ENCODE peak calls at places on chromosomes 2 and 18, in seven cellular contexts. T is HEK293T, H is stomach, E is ELR, B is body of pancreas, P is thoracic aorta, S is left ventricle myocardium superior. J is an unnamed sample.

GRCh38 chr2:240632291-240632670 is 7.0 kb downstream of the GPR35 start:
- DNase-seq in H (peak), B (no peak), P (no peak), E (no peak), S (no peak), T (no peak), J (no peak)

GRCh38 chr2:10414591-10414990 is 33.5 kb downstream of the ODC1 start:
- DNase-seq in E (no peak), T (no peak), S (peak), P (no peak), B (peak), H (no peak), J (no peak)

GRCh38 chr18:59846814-59847490 is 52.8 kb upstream of the PMAIP1 start:
- DNase-seq in B (no peak), H (peak), S (no peak), E (peak), P (no peak), T (no peak), J (peak)

GRCh38 chr2:239275037-239275685 is 125.7 kb downstream of the HDAC4 start:
- DNase-seq in E (peak), P (peak), S (peak), T (no peak), B (peak), H (peak), J (peak)

GRCh38 chr2:167292430-167293171 is 404.3 kb downstream of the XIRP2 start:
- DNase-seq in P (peak), B (peak), T (peak), S (peak), E (peak), H (peak), J (peak)

GRCh38 chr2:12765203-12765602 is 48.5 kb downstream of the TRIB2 start:
- DNase-seq in B (no peak), H (no peak), E (peak), T (no peak), P (no peak), S (no peak), J (no peak)

GRCh38 chr2:9692392-9693137 is 61.8 kb upstream of the YWHAQ start:
- DNase-seq in P (no peak), H (no peak), E (no peak), S (peak), B (no peak), T (no peak), J (no peak)

GRCh38 chr2:222709191-222709891 is 37.9 kb downstream of the MOGAT1 start:
- DNase-seq in E (peak), S (peak), T (peak), H (peak), P (peak), B (peak), J (no peak)

GRCh38 chr2:16148632-16149348 is 208.4 kb downstream of the MYCN start:
- DNase-seq in T (no peak), P (no peak), B (no peak), E (no peak), H (no peak), S (no peak), J (no peak)

GRCh38 chr2:8999047-8999446 is 4.4 kb downstream of the MBOAT2 start:
- DNase-seq in T (no peak), S (no peak), H (no peak), B (no peak), P (no peak), E (no peak), J (no peak)

GRCh38 chr2:53403836-53404413 is 363.7 kb upstream of the CHAC2 start:
- DNase-seq in T (no peak), H (no peak), S (no peak), E (peak), B (no peak), P (no peak), J (no peak)

GRCh38 chr18:10403675-10404074 is 50.8 kb upstream of the APCDD1 start:
- DNase-seq in T (no peak), P (no peak), E (no peak), B (no peak), S (no peak), H (no peak), J (no peak)

GRCh38 chr18:61402761-61403160 is 69.5 kb downstream of the CDH20 start:
- DNase-seq in S (no peak), H (no peak), T (no peak), P (no peak), E (no peak), B (no peak), J (no peak)

GRCh38 chr2:199818001-199818400 is 33.0 kb downstream of the FTCDNL1 start:
- DNase-seq in B (no peak), E (no peak), S (no peak), T (no peak), P (no peak), H (no peak), J (no peak)

GRCh38 chr2:224085246-224085645 is 46.2 kb upstream of the SERPINE2 start:
- DNase-seq in E (peak), S (no peak), H (no peak), P (no peak), B (no peak), T (no peak), J (no peak)

GRCh38 chr18:26757263-26758019 is 108.1 kb downstream of the AQP4 start:
- DNase-seq in S (no peak), P (no peak), T (no peak), H (peak), B (peak), E (no peak), J (no peak)

GRCh38 chr2:164621761-164622105 is 451 bp upstream of the GRB14 start:
- DNase-seq in B (peak), S (no peak), E (no peak), P (no peak), T (peak), H (no peak), J (no peak)